ENCODE peak calls at places on chromosomes 6 and 20, in seven cellular contexts. One of them, this sample, is unnamed.

GRCh38 chr6:148998704-148999103 is 251.9 kb downstream of the UST start:
- DNase-seq in activated T-cell treated with anti-CD3 and anti-CD28 coated beads for 1 hour: no peak
- DNase-seq in RWPE1: no peak
- DNase-seq in effector CD4-positive, alpha-beta T cell: no peak
- DNase-seq in GM12892: no peak
- DNase-seq in activated CD4-positive, alpha-beta T cell treated with anti-CD3 and anti-CD28 coated beads for 24 hours: no peak
- DNase-seq in GM04504: peak; percentile 46
- DNase-seq in this sample: no peak

GRCh38 chr6:21840428-21840827 is 246.9 kb downstream of the SOX4 start:
- DNase-seq in activated T-cell treated with anti-CD3 and anti-CD28 coated beads for 1 hour: no peak
- DNase-seq in RWPE1: no peak
- DNase-seq in effector CD4-positive, alpha-beta T cell: no peak
- DNase-seq in GM12892: no peak
- DNase-seq in activated CD4-positive, alpha-beta T cell treated with anti-CD3 and anti-CD28 coated beads for 24 hours: no peak
- DNase-seq in GM04504: no peak
- DNase-seq in this sample: peak; percentile 78

GRCh38 chr6:149483849-149484635 is 772 bp downstream of the ZC3H12D start:
- DNase-seq in activated T-cell treated with anti-CD3 and anti-CD28 coated beads for 1 hour: no peak
- DNase-seq in RWPE1: no peak
- DNase-seq in effector CD4-positive, alpha-beta T cell: no peak
- DNase-seq in GM12892: no peak
- DNase-seq in activated CD4-positive, alpha-beta T cell treated with anti-CD3 and anti-CD28 coated beads for 24 hours: no peak
- DNase-seq in GM04504: no peak
- DNase-seq in this sample: no peak

GRCh38 chr6:73388800-73389512 is 5.7 kb upstream of the DDX43 start:
- DNase-seq in activated T-cell treated with anti-CD3 and anti-CD28 coated beads for 1 hour: peak; percentile 31
- DNase-seq in RWPE1: peak; percentile 78
- DNase-seq in effector CD4-positive, alpha-beta T cell: peak; percentile 26
- DNase-seq in GM12892: peak; percentile 50
- DNase-seq in activated CD4-positive, alpha-beta T cell treated with anti-CD3 and anti-CD28 coated beads for 24 hours: peak; percentile 19
- DNase-seq in GM04504: peak; percentile 35
- DNase-seq in this sample: peak; percentile 51

GRCh38 chr6:81938014-81938761 is 185.7 kb upstream of the TENT5A start:
- DNase-seq in activated T-cell treated with anti-CD3 and anti-CD28 coated beads for 1 hour: no peak
- DNase-seq in RWPE1: peak; percentile 77
- DNase-seq in effector CD4-positive, alpha-beta T cell: no peak
- DNase-seq in GM12892: no peak
- DNase-seq in activated CD4-positive, alpha-beta T cell treated with anti-CD3 and anti-CD28 coated beads for 24 hours: no peak
- DNase-seq in GM04504: no peak
- DNase-seq in this sample: peak; percentile 96

GRCh38 chr6:154433477-154434241 is 76.8 kb downstream of the CNKSR3 start:
- DNase-seq in activated T-cell treated with anti-CD3 and anti-CD28 coated beads for 1 hour: no peak
- DNase-seq in RWPE1: no peak
- DNase-seq in effector CD4-positive, alpha-beta T cell: no peak
- DNase-seq in GM12892: no peak
- DNase-seq in activated CD4-positive, alpha-beta T cell treated with anti-CD3 and anti-CD28 coated beads for 24 hours: no peak
- DNase-seq in GM04504: no peak
- DNase-seq in this sample: no peak

GRCh38 chr6:164039954-164040375 is 625.4 kb downstream of the QKI start:
- DNase-seq in activated T-cell treated with anti-CD3 and anti-CD28 coated beads for 1 hour: no peak
- DNase-seq in RWPE1: peak; percentile 86
- DNase-seq in effector CD4-positive, alpha-beta T cell: peak; percentile 35
- DNase-seq in GM12892: peak; percentile 17
- DNase-seq in activated CD4-positive, alpha-beta T cell treated with anti-CD3 and anti-CD28 coated beads for 24 hours: peak; percentile 21
- DNase-seq in GM04504: no peak
- DNase-seq in this sample: no peak

GRCh38 chr6:145315982-145316600 is 419.2 kb downstream of the EPM2A start:
- DNase-seq in activated T-cell treated with anti-CD3 and anti-CD28 coated beads for 1 hour: no peak
- DNase-seq in RWPE1: no peak
- DNase-seq in effector CD4-positive, alpha-beta T cell: no peak
- DNase-seq in GM12892: no peak
- DNase-seq in activated CD4-positive, alpha-beta T cell treated with anti-CD3 and anti-CD28 coated beads for 24 hours: no peak
- DNase-seq in GM04504: no peak
- DNase-seq in this sample: peak; percentile 4

GRCh38 chr6:159170999-159171712 is 2.0 kb downstream of the FNDC1 start:
- DNase-seq in activated T-cell treated with anti-CD3 and anti-CD28 coated beads for 1 hour: no peak
- DNase-seq in RWPE1: no peak
- DNase-seq in effector CD4-positive, alpha-beta T cell: no peak
- DNase-seq in GM12892: no peak
- DNase-seq in activated CD4-positive, alpha-beta T cell treated with anti-CD3 and anti-CD28 coated beads for 24 hours: no peak
- DNase-seq in GM04504: no peak
- DNase-seq in this sample: peak; percentile 75

GRCh38 chr6:39365281-39366074 is 43.0 kb upstream of the KCNK16 start:
- DNase-seq in activated T-cell treated with anti-CD3 and anti-CD28 coated beads for 1 hour: no peak
- DNase-seq in RWPE1: peak; percentile 20
- DNase-seq in effector CD4-positive, alpha-beta T cell: no peak
- DNase-seq in GM12892: no peak
- DNase-seq in activated CD4-positive, alpha-beta T cell treated with anti-CD3 and anti-CD28 coated beads for 24 hours: no peak
- DNase-seq in GM04504: peak; percentile 39
- DNase-seq in this sample: peak; percentile 38

GRCh38 chr6:7236312-7237209 is 76.4 kb downstream of the SSR1 start:
- DNase-seq in activated T-cell treated with anti-CD3 and anti-CD28 coated beads for 1 hour: no peak
- DNase-seq in RWPE1: peak; percentile 80
- DNase-seq in effector CD4-positive, alpha-beta T cell: no peak
- DNase-seq in GM12892: no peak
- DNase-seq in activated CD4-positive, alpha-beta T cell treated with anti-CD3 and anti-CD28 coated beads for 24 hours: no peak
- DNase-seq in GM04504: no peak
- DNase-seq in this sample: no peak

GRCh38 chr6:108651781-108652227 is 91.1 kb downstream of the FOXO3 start:
- DNase-seq in activated T-cell treated with anti-CD3 and anti-CD28 coated beads for 1 hour: no peak
- DNase-seq in RWPE1: peak; percentile 26
- DNase-seq in effector CD4-positive, alpha-beta T cell: no peak
- DNase-seq in GM12892: no peak
- DNase-seq in activated CD4-positive, alpha-beta T cell treated with anti-CD3 and anti-CD28 coated beads for 24 hours: no peak
- DNase-seq in GM04504: peak; percentile 84
- DNase-seq in this sample: peak; percentile 92

GRCh38 chr6:87932361-87932760 is 115.3 kb upstream of the SPACA1 start:
- DNase-seq in activated T-cell treated with anti-CD3 and anti-CD28 coated beads for 1 hour: no peak
- DNase-seq in RWPE1: no peak
- DNase-seq in effector CD4-positive, alpha-beta T cell: no peak
- DNase-seq in GM12892: no peak
- DNase-seq in activated CD4-positive, alpha-beta T cell treated with anti-CD3 and anti-CD28 coated beads for 24 hours: no peak
- DNase-seq in GM04504: no peak
- DNase-seq in this sample: no peak

GRCh38 chr6:11324453-11325023 is 92.1 kb upstream of the NEDD9 start:
- DNase-seq in activated T-cell treated with anti-CD3 and anti-CD28 coated beads for 1 hour: no peak
- DNase-seq in RWPE1: no peak
- DNase-seq in effector CD4-positive, alpha-beta T cell: no peak
- DNase-seq in GM12892: peak; percentile 27
- DNase-seq in activated CD4-positive, alpha-beta T cell treated with anti-CD3 and anti-CD28 coated beads for 24 hours: peak; percentile 54
- DNase-seq in GM04504: no peak
- DNase-seq in this sample: peak; percentile 19

GRCh38 chr6:156630613-156631302 is 146.4 kb upstream of the ARID1B start:
- DNase-seq in activated T-cell treated with anti-CD3 and anti-CD28 coated beads for 1 hour: no peak
- DNase-seq in RWPE1: no peak
- DNase-seq in effector CD4-positive, alpha-beta T cell: no peak
- DNase-seq in GM12892: no peak
- DNase-seq in activated CD4-positive, alpha-beta T cell treated with anti-CD3 and anti-CD28 coated beads for 24 hours: no peak
- DNase-seq in GM04504: no peak
- DNase-seq in this sample: no peak

GRCh38 chr6:119307041-119307440 is 42.5 kb downstream of the MAN1A1 start:
- DNase-seq in activated T-cell treated with anti-CD3 and anti-CD28 coated beads for 1 hour: no peak
- DNase-seq in RWPE1: no peak
- DNase-seq in effector CD4-positive, alpha-beta T cell: no peak
- DNase-seq in GM12892: no peak
- DNase-seq in activated CD4-positive, alpha-beta T cell treated with anti-CD3 and anti-CD28 coated beads for 24 hours: no peak
- DNase-seq in GM04504: no peak
- DNase-seq in this sample: no peak

GRCh38 chr6:134774244-134774643 is 175.7 kb downstream of the ALDH8A1 start:
- DNase-seq in activated T-cell treated with anti-CD3 and anti-CD28 coated beads for 1 hour: no peak
- DNase-seq in RWPE1: peak; percentile 12
- DNase-seq in effector CD4-positive, alpha-beta T cell: no peak
- DNase-seq in GM12892: no peak
- DNase-seq in activated CD4-positive, alpha-beta T cell treated with anti-CD3 and anti-CD28 coated beads for 24 hours: no peak
- DNase-seq in GM04504: no peak
- DNase-seq in this sample: peak; percentile 93

GRCh38 chr6:5084192-5084786 is 852 bp upstream of the PPP1R3G start:
- DNase-seq in activated T-cell treated with anti-CD3 and anti-CD28 coated beads for 1 hour: no peak
- DNase-seq in RWPE1: no peak
- DNase-seq in effector CD4-positive, alpha-beta T cell: no peak
- DNase-seq in GM12892: no peak
- DNase-seq in activated CD4-positive, alpha-beta T cell treated with anti-CD3 and anti-CD28 coated beads for 24 hours: no peak
- DNase-seq in GM04504: no peak
- DNase-seq in this sample: no peak

GRCh38 chr6:4677011-4677750 is 99.0 kb upstream of the CDYL start:
- DNase-seq in activated T-cell treated with anti-CD3 and anti-CD28 coated beads for 1 hour: no peak
- DNase-seq in RWPE1: no peak
- DNase-seq in effector CD4-positive, alpha-beta T cell: no peak
- DNase-seq in GM12892: no peak
- DNase-seq in activated CD4-positive, alpha-beta T cell treated with anti-CD3 and anti-CD28 coated beads for 24 hours: no peak
- DNase-seq in GM04504: no peak
- DNase-seq in this sample: no peak

GRCh38 chr6:6942826-6943225 is 164.9 kb upstream of the RREB1 start:
- DNase-seq in activated T-cell treated with anti-CD3 and anti-CD28 coated beads for 1 hour: no peak
- DNase-seq in RWPE1: no peak
- DNase-seq in effector CD4-positive, alpha-beta T cell: no peak
- DNase-seq in GM12892: peak; percentile 27
- DNase-seq in activated CD4-positive, alpha-beta T cell treated with anti-CD3 and anti-CD28 coated beads for 24 hours: no peak
- DNase-seq in GM04504: peak; percentile 23
- DNase-seq in this sample: peak; percentile 8

GRCh38 chr6:33861722-33862121 is 57.9 kb upstream of the MLN start:
- DNase-seq in activated T-cell treated with anti-CD3 and anti-CD28 coated beads for 1 hour: no peak
- DNase-seq in RWPE1: no peak
- DNase-seq in effector CD4-positive, alpha-beta T cell: no peak
- DNase-seq in GM12892: no peak
- DNase-seq in activated CD4-positive, alpha-beta T cell treated with anti-CD3 and anti-CD28 coated beads for 24 hours: no peak
- DNase-seq in GM04504: no peak
- DNase-seq in this sample: no peak

GRCh38 chr20:11993886-11994466 is 76.3 kb downstream of the BTBD3 start:
- DNase-seq in activated T-cell treated with anti-CD3 and anti-CD28 coated beads for 1 hour: no peak
- DNase-seq in RWPE1: no peak
- DNase-seq in effector CD4-positive, alpha-beta T cell: no peak
- DNase-seq in GM12892: no peak
- DNase-seq in activated CD4-positive, alpha-beta T cell treated with anti-CD3 and anti-CD28 coated beads for 24 hours: no peak
- DNase-seq in GM04504: no peak
- DNase-seq in this sample: no peak

GRCh38 chr6:3385660-3386151 is 71.1 kb downstream of the SLC22A23 start:
- DNase-seq in activated T-cell treated with anti-CD3 and anti-CD28 coated beads for 1 hour: no peak
- DNase-seq in RWPE1: no peak
- DNase-seq in effector CD4-positive, alpha-beta T cell: no peak
- DNase-seq in GM12892: no peak
- DNase-seq in activated CD4-positive, alpha-beta T cell treated with anti-CD3 and anti-CD28 coated beads for 24 hours: no peak
- DNase-seq in GM04504: no peak
- DNase-seq in this sample: no peak

GRCh38 chr6:1212919-1213318 is 99.0 kb upstream of the FOXQ1 start:
- DNase-seq in activated T-cell treated with anti-CD3 and anti-CD28 coated beads for 1 hour: no peak
- DNase-seq in RWPE1: no peak
- DNase-seq in effector CD4-positive, alpha-beta T cell: no peak
- DNase-seq in GM12892: no peak
- DNase-seq in activated CD4-positive, alpha-beta T cell treated with anti-CD3 and anti-CD28 coated beads for 24 hours: no peak
- DNase-seq in GM04504: no peak
- DNase-seq in this sample: no peak